ENCODE peak calls at places on chromosomes 3 and 15, in seven cellular contexts. G, U, A, M, O, V and T are unnamed samples.

GRCh38 chr15:28191832-28192231 is 92.7 kb upstream of the OCA2 start:
- DNase-seq in G (no peak), U (no peak), A (peak; percentile 68), M (no peak), O (no peak), V (no peak), T (no peak)

GRCh38 chr3:33131328-33132018 is 17.7 kb downstream of the CRTAP start:
- DNase-seq in G (peak; percentile 14), U (peak; percentile 15), A (peak; percentile 53), M (peak; percentile 42), O (no peak), V (no peak), T (no peak)

GRCh38 chr3:150761831-150762661 is 923 bp downstream of the SIAH2 start:
- DNase-seq in G (peak; percentile 50), U (peak; percentile 14), A (peak; percentile 57), M (no peak), O (no peak), V (peak; percentile 17), T (no peak)

GRCh38 chr15:82968066-82968465 is 15.5 kb upstream of the HOMER2 start:
- DNase-seq in G (no peak), U (no peak), A (peak; percentile 56), M (no peak), O (no peak), V (no peak), T (no peak)

GRCh38 chr3:143464850-143465249 is 345.3 kb downstream of the CHST2 start:
- DNase-seq in G (no peak), U (no peak), A (no peak), M (no peak), O (no peak), V (no peak), T (no peak)

GRCh38 chr15:80162059-80162554 is 9.3 kb downstream of the FAH start:
- DNase-seq in G (no peak), U (no peak), A (no peak), M (no peak), O (no peak), V (no peak), T (no peak)

GRCh38 chr15:47743886-47744285 is 26.6 kb downstream of the SEMA6D start:
- DNase-seq in G (no peak), U (no peak), A (no peak), M (no peak), O (no peak), V (no peak), T (no peak)

GRCh38 chr3:14847613-14848541 is 29.1 kb downstream of the FGD5 start:
- DNase-seq in G (no peak), U (no peak), A (no peak), M (no peak), O (no peak), V (no peak), T (peak; percentile 8)

GRCh38 chr15:92714071-92714456 is 58.5 kb upstream of the FAM174B start:
- DNase-seq in G (no peak), U (no peak), A (peak; percentile 68), M (peak; percentile 30), O (no peak), V (no peak), T (no peak)

GRCh38 chr3:55014081-55014480 is 86.2 kb upstream of the LRTM1 start:
- DNase-seq in G (no peak), U (no peak), A (no peak), M (no peak), O (no peak), V (no peak), T (no peak)

GRCh38 chr15:91357011-91357410 is 257.0 kb downstream of the SV2B start:
- DNase-seq in G (no peak), U (no peak), A (no peak), M (no peak), O (no peak), V (no peak), T (no peak)

GRCh38 chr3:151925876-151926275 is 52.4 kb downstream of the SUCNR1 start:
- DNase-seq in G (no peak), U (no peak), A (peak; percentile 89), M (no peak), O (no peak), V (no peak), T (no peak)

GRCh38 chr3:85304360-85304964 is 345.7 kb downstream of the CADM2 start:
- DNase-seq in G (no peak), U (no peak), A (no peak), M (no peak), O (no peak), V (no peak), T (no peak)

GRCh38 chr15:31215490-31216209 is 111.0 kb upstream of the KLF13 start:
- DNase-seq in G (peak; percentile 86), U (peak; percentile 71), A (peak; percentile 18), M (no peak), O (peak; percentile 57), V (peak; percentile 68), T (peak; percentile 76)

GRCh38 chr3:77325280-77325679 is 285.4 kb downstream of the ROBO2 start:
- DNase-seq in G (no peak), U (no peak), A (no peak), M (no peak), O (no peak), V (no peak), T (no peak)

GRCh38 chr15:71649894-71650293 is 160.5 kb upstream of the NR2E3 start:
- DNase-seq in G (no peak), U (no peak), A (no peak), M (peak; percentile 32), O (no peak), V (no peak), T (no peak)

GRCh38 chr3:113557374-113557773 is 25.0 kb downstream of the SIDT1 start:
- DNase-seq in G (no peak), U (no peak), A (peak; percentile 51), M (peak; percentile 25), O (no peak), V (no peak), T (no peak)

GRCh38 chr3:138442433-138442832 is 8.0 kb downstream of the ESYT3 start:
- DNase-seq in G (no peak), U (no peak), A (no peak), M (no peak), O (no peak), V (no peak), T (no peak)

GRCh38 chr3:154398084-154398967 is 31.7 kb downstream of the GPR149 start:
- DNase-seq in G (no peak), U (no peak), A (no peak), M (no peak), O (no peak), V (no peak), T (no peak)

GRCh38 chr15:50119063-50119700 is at the start of gene ATP8B4:
- DNase-seq in G (no peak), U (no peak), A (no peak), M (no peak), O (no peak), V (no peak), T (no peak)

GRCh38 chr3:13853978-13854296 is 25.9 kb downstream of the WNT7A start:
- DNase-seq in G (peak; percentile 19), U (no peak), A (no peak), M (peak; percentile 99), O (no peak), V (no peak), T (no peak)

GRCh38 chr15:33932734-33933133 is 35.6 kb upstream of the CHRM5 start:
- DNase-seq in G (no peak), U (no peak), A (no peak), M (no peak), O (no peak), V (no peak), T (no peak)

GRCh38 chr15:78088773-78089080 is 3.6 kb upstream of the SH2D7 start:
- DNase-seq in G (no peak), U (no peak), A (no peak), M (no peak), O (no peak), V (no peak), T (no peak)

GRCh38 chr15:73284073-73284472 is 84.7 kb downstream of the HCN4 start:
- DNase-seq in G (no peak), U (no peak), A (peak; percentile 36), M (no peak), O (no peak), V (no peak), T (no peak)

GRCh38 chr3:12384451-12385233 is 95.8 kb downstream of the PPARG start:
- DNase-seq in G (no peak), U (no peak), A (no peak), M (no peak), O (no peak), V (no peak), T (no peak)

GRCh38 chr3:149388001-149388435 is 10.6 kb upstream of the TM4SF1 start:
- DNase-seq in G (no peak), U (no peak), A (peak; percentile 94), M (no peak), O (no peak), V (no peak), T (no peak)

GRCh38 chr3:155917781-155918180 is 47.3 kb downstream of the GMPS start:
- DNase-seq in G (no peak), U (no peak), A (no peak), M (no peak), O (no peak), V (no peak), T (no peak)

GRCh38 chr3:196969660-196970546 is 1.3 kb upstream of the PIGZ start:
- DNase-seq in G (peak; percentile 73), U (peak; percentile 63), A (no peak), M (no peak), O (peak; percentile 41), V (peak; percentile 57), T (peak; percentile 41)

GRCh38 chr3:71051259-71051595 is 532.3 kb downstream of the FOXP1 start:
- DNase-seq in G (no peak), U (no peak), A (no peak), M (no peak), O (no peak), V (no peak), T (no peak)

GRCh38 chr15:73571346-73571745 is 61.8 kb downstream of the NPTN start:
- DNase-seq in G (no peak), U (no peak), A (no peak), M (no peak), O (no peak), V (no peak), T (no peak)